ENCODE peak calls at places on chromosomes 12 and 14, in seven cellular contexts. One of them, this sample, is unnamed.

GRCh38 chr12:130715150-130715995 is 726 bp downstream of the RIMBP2 start:
- DNase-seq in spleen: no peak
- DNase-seq in cerebellar cortex: no peak
- DNase-seq in activated T-helper 9 cell treated with anti-CD3 and anti-CD28 coated beads, Interleukin-2, amount 50 U/mL, for 16 hours: no peak
- DNase-seq in hippocampal formation: no peak
- DNase-seq in hepatocyte: peak
- DNase-seq in T-cell: no peak
- DNase-seq in this sample: no peak

GRCh38 chr12:40775681-40776080 is 83.4 kb downstream of the CNTN1 start:
- DNase-seq in hepatocyte: no peak
- DNase-seq in cerebellar cortex: no peak
- DNase-seq in activated T-helper 9 cell treated with anti-CD3 and anti-CD28 coated beads, Interleukin-2, amount 50 U/mL, for 16 hours: no peak
- DNase-seq in hippocampal formation: no peak
- DNase-seq in T-cell: no peak
- DNase-seq in spleen: no peak
- DNase-seq in this sample: no peak

GRCh38 chr12:127809236-127809635 is 457.7 kb upstream of the TMEM132C start:
- DNase-seq in cerebellar cortex: peak
- DNase-seq in T-cell: no peak
- DNase-seq in hepatocyte: peak
- DNase-seq in spleen: no peak
- DNase-seq in activated T-helper 9 cell treated with anti-CD3 and anti-CD28 coated beads, Interleukin-2, amount 50 U/mL, for 16 hours: no peak
- DNase-seq in hippocampal formation: peak
- DNase-seq in this sample: no peak

GRCh38 chr12:39239484-39240143 is 203.3 kb downstream of the KIF21A start:
- DNase-seq in spleen: no peak
- DNase-seq in cerebellar cortex: no peak
- DNase-seq in T-cell: no peak
- DNase-seq in hepatocyte: peak
- DNase-seq in hippocampal formation: no peak
- DNase-seq in activated T-helper 9 cell treated with anti-CD3 and anti-CD28 coated beads, Interleukin-2, amount 50 U/mL, for 16 hours: no peak
- DNase-seq in this sample: no peak

GRCh38 chr14:25413058-25413457 is 363.1 kb upstream of the STXBP6 start:
- DNase-seq in hippocampal formation: no peak
- DNase-seq in activated T-helper 9 cell treated with anti-CD3 and anti-CD28 coated beads, Interleukin-2, amount 50 U/mL, for 16 hours: no peak
- DNase-seq in cerebellar cortex: no peak
- DNase-seq in spleen: no peak
- DNase-seq in hepatocyte: no peak
- DNase-seq in T-cell: no peak
- DNase-seq in this sample: no peak

GRCh38 chr14:77040995-77041744 is 12.7 kb upstream of the IRF2BPL start:
- DNase-seq in spleen: no peak
- DNase-seq in activated T-helper 9 cell treated with anti-CD3 and anti-CD28 coated beads, Interleukin-2, amount 50 U/mL, for 16 hours: no peak
- DNase-seq in hippocampal formation: no peak
- DNase-seq in cerebellar cortex: peak
- DNase-seq in T-cell: peak
- DNase-seq in hepatocyte: no peak
- DNase-seq in this sample: no peak

GRCh38 chr14:21069388-21070082 is 569 bp upstream of the ARHGEF40 start:
- DNase-seq in hippocampal formation: peak
- DNase-seq in T-cell: peak
- DNase-seq in activated T-helper 9 cell treated with anti-CD3 and anti-CD28 coated beads, Interleukin-2, amount 50 U/mL, for 16 hours: no peak
- DNase-seq in cerebellar cortex: peak
- DNase-seq in spleen: no peak
- DNase-seq in hepatocyte: peak
- DNase-seq in this sample: no peak

GRCh38 chr12:5433081-5433839 is 1.4 kb downstream of the NTF3 start:
- DNase-seq in spleen: no peak
- DNase-seq in hepatocyte: peak
- DNase-seq in activated T-helper 9 cell treated with anti-CD3 and anti-CD28 coated beads, Interleukin-2, amount 50 U/mL, for 16 hours: no peak
- DNase-seq in cerebellar cortex: no peak
- DNase-seq in hippocampal formation: no peak
- DNase-seq in T-cell: no peak
- DNase-seq in this sample: no peak

This sample was measured in CD4-positive, CD25-positive, alpha-beta regulatory T cell.